ENCODE peak calls at places on chromosomes 12 and 14, in ten cellular contexts. M is cardiac muscle cell, F is hepatocyte, R is pancreas, Q is HAP-1, T is lung, I is upper lobe of right lung, A is fibroblast of lung, W is tibial nerve, Z is neural progenitor cell. D is an unnamed sample.

GRCh38 chr14:91067186-91067585 is 6.7 kb upstream of the RPS6KA5 start:
- DNase-seq in M (no peak), F (no peak), R (no peak), Q (no peak), T (no peak), I (no peak), A (no peak), W (no peak), Z (no peak), D (no peak)

GRCh38 chr12:129902371-129903091 is 1.3 kb downstream of the TMEM132D start:
- DNase-seq in M (no peak), F (no peak), R (no peak), Q (no peak), T (no peak), I (no peak), A (no peak), W (no peak), Z (peak; percentile 11), D (peak; percentile 80)

GRCh38 chr14:34059037-34059924 is 108.4 kb upstream of the EGLN3 start:
- DNase-seq in M (no peak), F (no peak), R (no peak), Q (no peak), T (peak; percentile 16), I (no peak), A (no peak), W (no peak), Z (no peak), D (no peak)

GRCh38 chr14:35687335-35687939 is 121.7 kb downstream of the RALGAPA1 start:
- DNase-seq in M (peak; percentile 66), F (peak; percentile 73), R (no peak), Q (peak; percentile 61), T (no peak), I (no peak), A (peak; percentile 37), W (no peak), Z (peak; percentile 75), D (peak; percentile 10)

GRCh38 chr14:69879175-69880047 is at the start of gene SMOC1:
- DNase-seq in M (peak; percentile 90), F (peak; percentile 80), R (peak; percentile 89), Q (peak; percentile 62), T (no peak), I (no peak), A (peak; percentile 42), W (no peak), Z (peak; percentile 95), D (peak; percentile 97)

GRCh38 chr12:97748298-97748697 is 285.7 kb downstream of the RMST start:
- DNase-seq in M (no peak), F (peak; percentile 14), R (no peak), Q (no peak), T (no peak), I (no peak), A (no peak), W (no peak), Z (no peak), D (no peak)

GRCh38 chr14:98226411-98226810 is 1045.6 kb downstream of the BCL11B start:
- DNase-seq in M (no peak), F (peak; percentile 11), R (no peak), Q (no peak), T (no peak), I (no peak), A (no peak), W (no peak), Z (no peak), D (no peak)

GRCh38 chr14:73759183-73759713 is 45.1 kb upstream of the PNMA1 start:
- DNase-seq in M (peak; percentile 50), F (peak; percentile 85), R (peak; percentile 64), Q (peak; percentile 74), T (peak; percentile 61), I (peak; percentile 85), A (peak; percentile 61), W (peak; percentile 61), Z (peak; percentile 68), D (peak; percentile 80)

GRCh38 chr14:94051115-94051514 is 25.0 kb downstream of the OTUB2 start:
- DNase-seq in M (peak; percentile 65), F (peak; percentile 53), R (no peak), Q (peak; percentile 46), T (peak; percentile 27), I (no peak), A (peak; percentile 63), W (no peak), Z (peak; percentile 57), D (no peak)

GRCh38 chr14:71651228-71651627 is 281.0 kb upstream of the RGS6 start:
- DNase-seq in M (no peak), F (peak; percentile 50), R (no peak), Q (no peak), T (no peak), I (no peak), A (peak; percentile 94), W (no peak), Z (no peak), D (no peak)

GRCh38 chr12:104478396-104479140 is 21.8 kb downstream of the CHST11 start:
- DNase-seq in M (no peak), F (no peak), R (no peak), Q (no peak), T (no peak), I (no peak), A (peak; percentile 38), W (no peak), Z (no peak), D (no peak)

GRCh38 chr14:67571275-67571990 is 28.6 kb downstream of the PIGH start:
- DNase-seq in M (peak; percentile 66), F (peak; percentile 76), R (peak; percentile 43), Q (peak; percentile 79), T (peak; percentile 64), I (peak; percentile 81), A (peak; percentile 38), W (peak; percentile 54), Z (peak; percentile 77), D (peak; percentile 87)

GRCh38 chr12:119432935-119433334 is 98.4 kb downstream of the CCDC60 start:
- DNase-seq in M (no peak), F (peak; percentile 31), R (no peak), Q (no peak), T (no peak), I (no peak), A (no peak), W (no peak), Z (no peak), D (no peak)

GRCh38 chr12:104457746-104458644 is 1.2 kb downstream of the CHST11 start:
- DNase-seq in M (peak; percentile 53), F (peak; percentile 48), R (peak; percentile 38), Q (peak; percentile 48), T (no peak), I (peak; percentile 76), A (peak; percentile 32), W (no peak), Z (peak; percentile 55), D (peak; percentile 84)

GRCh38 chr12:121069206-121069605 is 30.2 kb upstream of the OASL start:
- DNase-seq in M (no peak), F (no peak), R (no peak), Q (no peak), T (peak; percentile 1), I (no peak), A (no peak), W (no peak), Z (no peak), D (no peak)

GRCh38 chr12:129067482-129067881 is 214.2 kb downstream of the GLT1D1 start:
- DNase-seq in M (peak; percentile 12), F (peak; percentile 41), R (no peak), Q (no peak), T (no peak), I (no peak), A (peak; percentile 21), W (no peak), Z (peak; percentile 65), D (peak; percentile 80)

GRCh38 chr12:108047130-108047550 is 81.9 kb upstream of the WSCD2 start:
- DNase-seq in M (no peak), F (no peak), R (no peak), Q (no peak), T (no peak), I (no peak), A (no peak), W (no peak), Z (no peak), D (no peak)

GRCh38 chr12:601976-602699 is 61.1 kb downstream of the NINJ2 start:
- DNase-seq in M (no peak), F (no peak), R (no peak), Q (no peak), T (no peak), I (no peak), A (no peak), W (no peak), Z (no peak), D (no peak)

DNA sequence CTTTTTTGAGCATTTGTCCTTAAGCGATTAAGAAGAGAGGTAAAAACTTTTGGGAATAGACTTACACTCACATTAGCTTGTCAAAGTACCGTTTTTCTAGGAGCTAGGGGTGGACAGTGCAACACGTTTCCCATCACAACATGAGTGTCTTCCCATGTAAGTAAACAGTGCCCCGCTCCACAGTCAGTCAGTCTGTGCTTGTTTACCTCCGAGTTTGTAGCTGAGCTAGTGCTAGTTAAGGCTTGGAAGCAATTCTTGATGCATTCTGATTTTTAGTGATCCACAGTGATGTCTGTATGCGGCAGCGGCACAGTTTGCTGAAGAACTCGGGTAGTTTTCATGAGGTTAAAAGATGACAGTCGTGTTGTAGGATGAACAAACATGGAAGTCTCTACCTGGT is 941 bp downstream of the ZDHHC17 start:
- DNase-seq in M (peak; percentile 19), F (peak; percentile 29), R (no peak), Q (no peak), T (no peak), I (no peak), A (peak; percentile 18), W (no peak), Z (peak; percentile 5), D (no peak)
- H3K4me3 ChIP-seq in M (peak overlapping the region; percentile 77), F (peak overlapping the region; percentile 90), R (peak overlapping the region; percentile 55), Q (peak overlapping the region; percentile 98), T (peak overlapping the region; percentile 88), I (peak overlapping the region; percentile 79), A (peak overlapping the region; percentile 82), W (peak overlapping the region; percentile 56), Z (peak overlapping the region; percentile 90), D (peak overlapping the region; percentile 92)

DNA sequence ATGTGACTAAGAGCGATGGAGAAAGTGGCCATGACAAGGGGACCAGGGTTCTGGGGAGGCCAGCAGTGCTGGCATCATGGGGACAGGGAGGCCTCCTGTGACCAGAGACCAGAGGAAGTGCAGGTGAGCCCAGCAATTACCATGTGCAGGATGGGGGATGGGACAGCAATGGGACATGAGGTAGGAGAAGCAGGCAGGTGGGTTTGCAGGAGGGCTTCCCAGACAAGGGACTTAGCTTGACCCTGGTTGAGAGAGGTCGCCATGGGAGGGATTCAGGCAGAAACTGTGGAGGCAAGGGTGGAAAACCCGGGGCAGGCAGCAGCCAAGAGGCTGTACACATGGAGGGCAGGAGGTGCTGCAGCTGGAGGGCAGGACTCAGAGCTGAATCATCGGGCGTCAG is 36.4 kb downstream of the SFSWAP start:
- DNase-seq in M (no peak), F (no peak), R (no peak), Q (no peak), T (no peak), I (no peak), A (no peak), W (no peak), Z (no peak), D (no peak)
- H3K36me3 ChIP-seq in M (peaks cover 9% of the 10 kb centered on the region), F (no peaks in the 10 kb centered on the region), R (peaks cover 7% of the 10 kb centered on the region), Q (peaks cover 52% of the 10 kb centered on the region), T (peaks cover 37% of the 10 kb centered on the region), I (peaks cover 77% of the 10 kb centered on the region), A (peaks cover 7% of the 10 kb centered on the region), W (peaks cover 18% of the 10 kb centered on the region), Z (peaks cover 10% of the 10 kb centered on the region), D (peaks cover 23% of the 10 kb centered on the region)

GRCh38 chr12:3337944-3338343 is 153.1 kb upstream of the PRMT8 start:
- DNase-seq in M (no peak), F (no peak), R (no peak), Q (no peak), T (no peak), I (no peak), A (no peak), W (no peak), Z (no peak), D (no peak)
- H3K27me3 ChIP-seq in M (no peaks in the 10 kb centered on the region), F (peaks cover 12% of the 10 kb centered on the region), R (no peaks in the 10 kb centered on the region), Q (peaks cover 9% of the 10 kb centered on the region), T (peaks cover 3% of the 10 kb centered on the region), I (peaks cover 8% of the 10 kb centered on the region), A (peaks cover 6% of the 10 kb centered on the region), W (no peaks in the 10 kb centered on the region), Z (no peaks in the 10 kb centered on the region), D (no peaks in the 10 kb centered on the region)

GRCh38 chr12:116590561-116590960 is 31.4 kb downstream of the MAP1LC3B2 start:
- DNase-seq in M (no peak), F (no peak), R (no peak), Q (no peak), T (no peak), I (no peak), A (no peak), W (no peak), Z (no peak), D (no peak)
- H3K4me3 ChIP-seq in M (no peak overlapping the region), F (no peak overlapping the region), R (no peak overlapping the region), Q (no peak overlapping the region), T (no peak overlapping the region), I (no peak overlapping the region), A (no peak overlapping the region), W (no peak overlapping the region), Z (no peak overlapping the region), D (no peak overlapping the region)